ENCODE peak calls at places on chromosomes 12 and 14, in eight cellular contexts. One of them, this sample, is unnamed.

GRCh38 chr12:130178291-130178690 is 16.0 kb downstream of the FZD10 start:
- DNase-seq in fibroblast of lung: no peak
- DNase-seq in type B pancreatic cell: peak
- DNase-seq in B cell: no peak
- DNase-seq in GM06990: no peak
- DNase-seq in astrocyte of the spinal cord: no peak
- DNase-seq in esophagus muscularis mucosa: no peak
- DNase-seq in HCT116: no peak
- DNase-seq in this sample: no peak

GRCh38 chr14:103334644-103335603 is 887 bp downstream of the EIF5 start:
- DNase-seq in fibroblast of lung: peak
- DNase-seq in type B pancreatic cell: peak
- DNase-seq in B cell: peak
- DNase-seq in GM06990: peak
- DNase-seq in astrocyte of the spinal cord: peak
- DNase-seq in esophagus muscularis mucosa: peak
- DNase-seq in HCT116: no peak
- DNase-seq in this sample: peak

GRCh38 chr12:119088917-119089667 is 89.6 kb upstream of the HSPB8 start:
- DNase-seq in fibroblast of lung: no peak
- DNase-seq in type B pancreatic cell: no peak
- DNase-seq in B cell: no peak
- DNase-seq in GM06990: no peak
- DNase-seq in astrocyte of the spinal cord: no peak
- DNase-seq in esophagus muscularis mucosa: no peak
- DNase-seq in HCT116: no peak
- DNase-seq in this sample: no peak

GRCh38 chr14:52494444-52494843 is 57.9 kb downstream of the TXNDC16 start:
- DNase-seq in fibroblast of lung: no peak
- DNase-seq in type B pancreatic cell: no peak
- DNase-seq in B cell: no peak
- DNase-seq in GM06990: no peak
- DNase-seq in astrocyte of the spinal cord: no peak
- DNase-seq in esophagus muscularis mucosa: no peak
- DNase-seq in HCT116: no peak
- DNase-seq in this sample: peak

GRCh38 chr14:92575061-92575772 is 61.6 kb downstream of the RIN3 start:
- DNase-seq in fibroblast of lung: no peak
- DNase-seq in type B pancreatic cell: no peak
- DNase-seq in B cell: no peak
- DNase-seq in GM06990: no peak
- DNase-seq in astrocyte of the spinal cord: no peak
- DNase-seq in esophagus muscularis mucosa: no peak
- DNase-seq in HCT116: no peak
- DNase-seq in this sample: no peak

GRCh38 chr14:24982472-24983155 is 67.3 kb downstream of the STXBP6 start:
- DNase-seq in fibroblast of lung: peak
- DNase-seq in type B pancreatic cell: no peak
- DNase-seq in B cell: no peak
- DNase-seq in GM06990: no peak
- DNase-seq in astrocyte of the spinal cord: peak
- DNase-seq in esophagus muscularis mucosa: no peak
- DNase-seq in HCT116: no peak
- DNase-seq in this sample: no peak

GRCh38 chr14:84493779-84494178 is 1036.2 kb upstream of the FLRT2 start:
- DNase-seq in fibroblast of lung: peak
- DNase-seq in type B pancreatic cell: no peak
- DNase-seq in B cell: no peak
- DNase-seq in GM06990: no peak
- DNase-seq in astrocyte of the spinal cord: peak
- DNase-seq in esophagus muscularis mucosa: no peak
- DNase-seq in HCT116: no peak
- DNase-seq in this sample: no peak

GRCh38 chr12:56081393-56082347 is 1.7 kb downstream of the ERBB3 start:
- DNase-seq in fibroblast of lung: no peak
- DNase-seq in type B pancreatic cell: no peak
- DNase-seq in B cell: no peak
- DNase-seq in GM06990: no peak
- DNase-seq in astrocyte of the spinal cord: no peak
- DNase-seq in esophagus muscularis mucosa: no peak
- DNase-seq in HCT116: no peak
- DNase-seq in this sample: no peak

GRCh38 chr14:100784523-100785337 is 41.2 kb upstream of the MEG3 start:
- DNase-seq in fibroblast of lung: no peak
- DNase-seq in type B pancreatic cell: no peak
- DNase-seq in B cell: no peak
- DNase-seq in GM06990: no peak
- DNase-seq in astrocyte of the spinal cord: no peak
- DNase-seq in esophagus muscularis mucosa: no peak
- DNase-seq in HCT116: no peak
- DNase-seq in this sample: no peak

GRCh38 chr14:38207830-38208815 is at the start of gene SSTR1:
- DNase-seq in fibroblast of lung: peak
- DNase-seq in type B pancreatic cell: no peak
- DNase-seq in B cell: no peak
- DNase-seq in GM06990: no peak
- DNase-seq in astrocyte of the spinal cord: peak
- DNase-seq in esophagus muscularis mucosa: no peak
- DNase-seq in HCT116: no peak
- DNase-seq in this sample: no peak

GRCh38 chr14:100453930-100454329 is 130.8 kb downstream of the SLC25A47 start:
- DNase-seq in fibroblast of lung: no peak
- DNase-seq in type B pancreatic cell: no peak
- DNase-seq in B cell: no peak
- DNase-seq in GM06990: no peak
- DNase-seq in astrocyte of the spinal cord: no peak
- DNase-seq in esophagus muscularis mucosa: no peak
- DNase-seq in HCT116: no peak
- DNase-seq in this sample: no peak

GRCh38 chr12:66235626-66236281 is 46.7 kb downstream of the IRAK3 start:
- DNase-seq in fibroblast of lung: no peak
- DNase-seq in type B pancreatic cell: no peak
- DNase-seq in B cell: peak
- DNase-seq in GM06990: no peak
- DNase-seq in astrocyte of the spinal cord: peak
- DNase-seq in esophagus muscularis mucosa: no peak
- DNase-seq in HCT116: no peak
- DNase-seq in this sample: peak

GRCh38 chr14:71665157-71665556 is 267.1 kb upstream of the RGS6 start:
- DNase-seq in fibroblast of lung: peak
- DNase-seq in type B pancreatic cell: no peak
- DNase-seq in B cell: no peak
- DNase-seq in GM06990: no peak
- DNase-seq in astrocyte of the spinal cord: peak
- DNase-seq in esophagus muscularis mucosa: no peak
- DNase-seq in HCT116: no peak
- DNase-seq in this sample: peak

GRCh38 chr14:101400815-101401214 is 160.5 kb upstream of the DIO3 start:
- DNase-seq in fibroblast of lung: no peak
- DNase-seq in type B pancreatic cell: no peak
- DNase-seq in B cell: no peak
- DNase-seq in GM06990: no peak
- DNase-seq in astrocyte of the spinal cord: no peak
- DNase-seq in esophagus muscularis mucosa: no peak
- DNase-seq in HCT116: no peak
- DNase-seq in this sample: peak

GRCh38 chr12:119594772-119595445 is 1.3 kb downstream of the TMEM233 start:
- DNase-seq in fibroblast of lung: peak
- DNase-seq in type B pancreatic cell: no peak
- DNase-seq in B cell: no peak
- DNase-seq in GM06990: no peak
- DNase-seq in astrocyte of the spinal cord: peak
- DNase-seq in esophagus muscularis mucosa: peak
- DNase-seq in HCT116: no peak
- DNase-seq in this sample: no peak

GRCh38 chr12:122350444-122350843 is 72.0 kb downstream of the CLIP1 start:
- DNase-seq in fibroblast of lung: peak
- DNase-seq in type B pancreatic cell: no peak
- DNase-seq in B cell: no peak
- DNase-seq in GM06990: no peak
- DNase-seq in astrocyte of the spinal cord: peak
- DNase-seq in esophagus muscularis mucosa: no peak
- DNase-seq in HCT116: no peak
- DNase-seq in this sample: no peak

GRCh38 chr12:47811070-47811391 is 8.7 kb downstream of the HDAC7 start:
- DNase-seq in fibroblast of lung: no peak
- DNase-seq in type B pancreatic cell: no peak
- DNase-seq in B cell: no peak
- DNase-seq in GM06990: no peak
- DNase-seq in astrocyte of the spinal cord: no peak
- DNase-seq in esophagus muscularis mucosa: no peak
- DNase-seq in HCT116: no peak
- DNase-seq in this sample: no peak

GRCh38 chr12:64608901-64609542 is 1.3 kb upstream of the RASSF3 start:
- DNase-seq in fibroblast of lung: peak
- DNase-seq in type B pancreatic cell: no peak
- DNase-seq in B cell: peak
- DNase-seq in GM06990: peak
- DNase-seq in astrocyte of the spinal cord: peak
- DNase-seq in esophagus muscularis mucosa: no peak
- DNase-seq in HCT116: peak
- DNase-seq in this sample: peak
- TF ChIP-seq CTCF in fibroblast of lung: no peak
- TF ChIP-seq CTCF in type B pancreatic cell: no peak
- TF ChIP-seq CTCF in B cell: no peak
- TF ChIP-seq CTCF in GM06990: no peak
- TF ChIP-seq CTCF in astrocyte of the spinal cord: peak
- TF ChIP-seq CTCF in esophagus muscularis mucosa: peak
- TF ChIP-seq CTCF in HCT116: no peak
- TF ChIP-seq CTCF in this sample: no peak

GRCh38 chr14:55026793-55027560 is at the start of the genes SOCS4 and WDHD1:
- DNase-seq in fibroblast of lung: peak
- DNase-seq in type B pancreatic cell: peak
- DNase-seq in B cell: peak
- DNase-seq in GM06990: peak
- DNase-seq in astrocyte of the spinal cord: peak
- DNase-seq in esophagus muscularis mucosa: peak
- DNase-seq in HCT116: peak
- DNase-seq in this sample: peak
- TF ChIP-seq CTCF in fibroblast of lung: no peak
- TF ChIP-seq CTCF in type B pancreatic cell: no peak
- TF ChIP-seq CTCF in B cell: no peak
- TF ChIP-seq CTCF in GM06990: peak
- TF ChIP-seq CTCF in astrocyte of the spinal cord: no peak
- TF ChIP-seq CTCF in esophagus muscularis mucosa: peak
- TF ChIP-seq CTCF in HCT116: no peak
- TF ChIP-seq CTCF in this sample: no peak

GRCh38 chr14:81302613-81303012 is 81.9 kb upstream of the GTF2A1 start:
- DNase-seq in fibroblast of lung: no peak
- DNase-seq in type B pancreatic cell: no peak
- DNase-seq in B cell: no peak
- DNase-seq in GM06990: no peak
- DNase-seq in astrocyte of the spinal cord: no peak
- DNase-seq in esophagus muscularis mucosa: no peak
- DNase-seq in HCT116: peak
- DNase-seq in this sample: no peak
- TF ChIP-seq CTCF in fibroblast of lung: no peak
- TF ChIP-seq CTCF in type B pancreatic cell: peak
- TF ChIP-seq CTCF in B cell: no peak
- TF ChIP-seq CTCF in GM06990: no peak
- TF ChIP-seq CTCF in astrocyte of the spinal cord: no peak
- TF ChIP-seq CTCF in esophagus muscularis mucosa: no peak
- TF ChIP-seq CTCF in HCT116: peak
- TF ChIP-seq CTCF in this sample: no peak

DNA sequence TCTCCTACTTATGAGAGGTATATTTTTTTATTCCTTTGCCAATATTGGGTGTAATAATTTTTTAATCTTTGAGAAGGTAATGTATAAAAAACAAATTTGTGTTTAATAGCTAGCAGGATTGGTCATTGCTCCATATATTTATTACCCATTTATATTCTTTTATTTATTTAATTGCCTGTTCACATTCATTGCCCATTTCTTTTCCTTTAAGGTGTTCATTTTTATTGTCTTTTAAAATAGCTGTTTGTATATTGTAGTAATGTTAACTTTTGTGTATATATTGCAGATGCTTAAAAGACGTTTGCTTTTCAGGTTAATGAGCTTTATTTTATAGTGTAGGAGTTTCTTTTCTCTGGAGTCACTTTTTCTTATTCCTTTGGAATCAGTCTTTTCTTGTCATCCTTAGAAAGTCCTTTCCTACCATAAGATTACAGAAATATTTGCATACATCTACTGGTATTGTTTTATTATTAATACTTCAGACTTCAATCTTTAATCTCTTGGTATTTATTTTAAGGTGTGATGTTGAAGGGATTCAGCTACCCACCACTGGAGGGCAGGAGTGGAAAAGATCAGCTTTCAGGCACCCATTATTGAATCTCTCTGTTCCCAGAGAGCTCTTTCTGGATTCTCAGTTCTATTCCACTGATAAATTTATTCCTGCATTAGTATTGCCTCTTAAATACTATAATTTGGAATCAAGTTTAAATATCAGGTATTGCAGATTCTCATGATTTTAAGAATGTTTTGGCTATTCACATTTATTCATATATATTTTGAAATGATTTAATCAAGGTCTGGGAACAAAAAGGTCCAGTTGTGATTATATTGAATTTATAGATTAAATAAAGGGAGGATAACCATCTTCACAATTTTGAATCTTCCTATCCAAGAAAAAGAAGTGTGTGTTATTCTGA is 17.3 kb downstream of the PPM1A start:
- DNase-seq in fibroblast of lung: no peak
- DNase-seq in type B pancreatic cell: no peak
- DNase-seq in B cell: peak
- DNase-seq in GM06990: no peak
- DNase-seq in astrocyte of the spinal cord: no peak
- DNase-seq in esophagus muscularis mucosa: no peak
- DNase-seq in HCT116: peak
- DNase-seq in this sample: peak
- TF ChIP-seq CTCF in fibroblast of lung: no peak
- TF ChIP-seq CTCF in type B pancreatic cell: peak
- TF ChIP-seq CTCF in B cell: peak
- TF ChIP-seq CTCF in GM06990: peak
- TF ChIP-seq CTCF in astrocyte of the spinal cord: peak
- TF ChIP-seq CTCF in esophagus muscularis mucosa: no peak
- TF ChIP-seq CTCF in HCT116: peak
- TF ChIP-seq CTCF in this sample: peak

GRCh38 chr14:81931828-81932227 is 398.2 kb upstream of the SEL1L start:
- DNase-seq in fibroblast of lung: no peak
- DNase-seq in type B pancreatic cell: no peak
- DNase-seq in B cell: no peak
- DNase-seq in GM06990: no peak
- DNase-seq in astrocyte of the spinal cord: no peak
- DNase-seq in esophagus muscularis mucosa: no peak
- DNase-seq in HCT116: no peak
- DNase-seq in this sample: no peak

GRCh38 chr14:81927069-81927468 is 393.4 kb upstream of the SEL1L start:
- DNase-seq in fibroblast of lung: no peak
- DNase-seq in type B pancreatic cell: no peak
- DNase-seq in B cell: no peak
- DNase-seq in GM06990: no peak
- DNase-seq in astrocyte of the spinal cord: no peak
- DNase-seq in esophagus muscularis mucosa: no peak
- DNase-seq in HCT116: no peak
- DNase-seq in this sample: peak
- TF ChIP-seq CTCF in fibroblast of lung: no peak
- TF ChIP-seq CTCF in type B pancreatic cell: peak
- TF ChIP-seq CTCF in B cell: no peak
- TF ChIP-seq CTCF in GM06990: no peak
- TF ChIP-seq CTCF in astrocyte of the spinal cord: no peak
- TF ChIP-seq CTCF in esophagus muscularis mucosa: no peak
- TF ChIP-seq CTCF in HCT116: no peak
- TF ChIP-seq CTCF in this sample: no peak

GRCh38 chr12:64077922-64078321 is 144.2 kb downstream of the KICS2 start:
- DNase-seq in fibroblast of lung: no peak
- DNase-seq in type B pancreatic cell: no peak
- DNase-seq in B cell: no peak
- DNase-seq in GM06990: no peak
- DNase-seq in astrocyte of the spinal cord: no peak
- DNase-seq in esophagus muscularis mucosa: no peak
- DNase-seq in HCT116: no peak
- DNase-seq in this sample: peak
- TF ChIP-seq CTCF in fibroblast of lung: peak
- TF ChIP-seq CTCF in type B pancreatic cell: peak
- TF ChIP-seq CTCF in B cell: no peak
- TF ChIP-seq CTCF in GM06990: no peak
- TF ChIP-seq CTCF in astrocyte of the spinal cord: peak
- TF ChIP-seq CTCF in esophagus muscularis mucosa: no peak
- TF ChIP-seq CTCF in HCT116: peak
- TF ChIP-seq CTCF in this sample: peak

This sample was measured in MCF 10A.